ENCODE peak calls at places on chromosomes 3 and 15, in ten cellular contexts. One of them, this sample, is unnamed.

GRCh38 chr15:67178569-67179210 is 75.8 kb downstream of the AAGAB start:
- DNase-seq in activated T-helper 1 cell treated with anti-CD3 and anti-CD28 coated beads, Interleukin-2, amount 50 U/mL, for 16 hours: no peak
- DNase-seq in MCF 10A: peak; percentile 55
- DNase-seq in AG04450: peak; percentile 97
- DNase-seq in HEK293T: no peak
- DNase-seq in CD4-positive, alpha-beta T cell: no peak
- DNase-seq in NCI-H1092: no peak
- DNase-seq in NCI-H2171 treated with DMSO at 0.1 percent for 48 hours: no peak
- DNase-seq in nucleus accumbens: no peak
- DNase-seq in stimulated activated CD4-positive, alpha-beta T cell treated with anti-CD3 and anti-CD28 coated beads, Interleukin-1b, Interleukin-23, amount 100 ng/mL, for 24 hours: no peak
- DNase-seq in this sample: no peak

GRCh38 chr15:62099171-62099601 is 32.4 kb downstream of the C2CD4A start:
- DNase-seq in HEK293T: no peak
- DNase-seq in NCI-H2171 treated with DMSO at 0.1 percent for 48 hours: no peak
- DNase-seq in MCF 10A: peak; percentile 70
- DNase-seq in stimulated activated CD4-positive, alpha-beta T cell treated with anti-CD3 and anti-CD28 coated beads, Interleukin-1b, Interleukin-23, amount 100 ng/mL, for 24 hours: no peak
- DNase-seq in nucleus accumbens: no peak
- DNase-seq in AG04450: no peak
- DNase-seq in CD4-positive, alpha-beta T cell: no peak
- DNase-seq in NCI-H1092: no peak
- DNase-seq in activated T-helper 1 cell treated with anti-CD3 and anti-CD28 coated beads, Interleukin-2, amount 50 U/mL, for 16 hours: no peak
- DNase-seq in this sample: no peak

GRCh38 chr3:9078561-9079240 is 115.4 kb upstream of the RAD18 start:
- DNase-seq in NCI-H1092: no peak
- DNase-seq in activated T-helper 1 cell treated with anti-CD3 and anti-CD28 coated beads, Interleukin-2, amount 50 U/mL, for 16 hours: no peak
- DNase-seq in AG04450: no peak
- DNase-seq in CD4-positive, alpha-beta T cell: no peak
- DNase-seq in MCF 10A: no peak
- DNase-seq in HEK293T: peak; percentile 28
- DNase-seq in NCI-H2171 treated with DMSO at 0.1 percent for 48 hours: no peak
- DNase-seq in nucleus accumbens: no peak
- DNase-seq in stimulated activated CD4-positive, alpha-beta T cell treated with anti-CD3 and anti-CD28 coated beads, Interleukin-1b, Interleukin-23, amount 100 ng/mL, for 24 hours: no peak
- DNase-seq in this sample: no peak

GRCh38 chr15:42456539-42456938 is 34.4 kb downstream of the ZNF106 start:
- DNase-seq in HEK293T: no peak
- DNase-seq in NCI-H2171 treated with DMSO at 0.1 percent for 48 hours: no peak
- DNase-seq in AG04450: no peak
- DNase-seq in NCI-H1092: no peak
- DNase-seq in MCF 10A: no peak
- DNase-seq in activated T-helper 1 cell treated with anti-CD3 and anti-CD28 coated beads, Interleukin-2, amount 50 U/mL, for 16 hours: no peak
- DNase-seq in nucleus accumbens: no peak
- DNase-seq in CD4-positive, alpha-beta T cell: no peak
- DNase-seq in stimulated activated CD4-positive, alpha-beta T cell treated with anti-CD3 and anti-CD28 coated beads, Interleukin-1b, Interleukin-23, amount 100 ng/mL, for 24 hours: no peak
- DNase-seq in this sample: no peak

GRCh38 chr3:139261754-139262632 is 81.8 kb upstream of the MRPS22 start:
- DNase-seq in MCF 10A: no peak
- DNase-seq in stimulated activated CD4-positive, alpha-beta T cell treated with anti-CD3 and anti-CD28 coated beads, Interleukin-1b, Interleukin-23, amount 100 ng/mL, for 24 hours: no peak
- DNase-seq in AG04450: no peak
- DNase-seq in HEK293T: no peak
- DNase-seq in NCI-H1092: no peak
- DNase-seq in NCI-H2171 treated with DMSO at 0.1 percent for 48 hours: no peak
- DNase-seq in activated T-helper 1 cell treated with anti-CD3 and anti-CD28 coated beads, Interleukin-2, amount 50 U/mL, for 16 hours: no peak
- DNase-seq in nucleus accumbens: no peak
- DNase-seq in CD4-positive, alpha-beta T cell: no peak
- DNase-seq in this sample: no peak

GRCh38 chr3:129918461-129918860 is 24.9 kb upstream of the TMCC1 start:
- DNase-seq in activated T-helper 1 cell treated with anti-CD3 and anti-CD28 coated beads, Interleukin-2, amount 50 U/mL, for 16 hours: no peak
- DNase-seq in NCI-H1092: no peak
- DNase-seq in nucleus accumbens: no peak
- DNase-seq in MCF 10A: no peak
- DNase-seq in HEK293T: no peak
- DNase-seq in AG04450: no peak
- DNase-seq in NCI-H2171 treated with DMSO at 0.1 percent for 48 hours: no peak
- DNase-seq in CD4-positive, alpha-beta T cell: no peak
- DNase-seq in stimulated activated CD4-positive, alpha-beta T cell treated with anti-CD3 and anti-CD28 coated beads, Interleukin-1b, Interleukin-23, amount 100 ng/mL, for 24 hours: no peak
- DNase-seq in this sample: no peak

GRCh38 chr15:37764733-37765191 is 169.7 kb upstream of the TMCO5A start:
- DNase-seq in nucleus accumbens: no peak
- DNase-seq in NCI-H1092: peak; percentile 42
- DNase-seq in stimulated activated CD4-positive, alpha-beta T cell treated with anti-CD3 and anti-CD28 coated beads, Interleukin-1b, Interleukin-23, amount 100 ng/mL, for 24 hours: no peak
- DNase-seq in HEK293T: peak; percentile 22
- DNase-seq in NCI-H2171 treated with DMSO at 0.1 percent for 48 hours: peak; percentile 60
- DNase-seq in CD4-positive, alpha-beta T cell: no peak
- DNase-seq in activated T-helper 1 cell treated with anti-CD3 and anti-CD28 coated beads, Interleukin-2, amount 50 U/mL, for 16 hours: no peak
- DNase-seq in MCF 10A: peak; percentile 63
- DNase-seq in AG04450: peak; percentile 15
- DNase-seq in this sample: no peak

GRCh38 chr3:112688819-112689218 is 47.9 kb upstream of the CCDC80 start:
- DNase-seq in stimulated activated CD4-positive, alpha-beta T cell treated with anti-CD3 and anti-CD28 coated beads, Interleukin-1b, Interleukin-23, amount 100 ng/mL, for 24 hours: no peak
- DNase-seq in NCI-H1092: no peak
- DNase-seq in HEK293T: no peak
- DNase-seq in CD4-positive, alpha-beta T cell: no peak
- DNase-seq in NCI-H2171 treated with DMSO at 0.1 percent for 48 hours: no peak
- DNase-seq in AG04450: no peak
- DNase-seq in MCF 10A: peak; percentile 36
- DNase-seq in nucleus accumbens: no peak
- DNase-seq in activated T-helper 1 cell treated with anti-CD3 and anti-CD28 coated beads, Interleukin-2, amount 50 U/mL, for 16 hours: no peak
- DNase-seq in this sample: no peak

GRCh38 chr3:195700319-195700718 is 20.5 kb upstream of the MUC20 start:
- DNase-seq in NCI-H1092: no peak
- DNase-seq in MCF 10A: no peak
- DNase-seq in stimulated activated CD4-positive, alpha-beta T cell treated with anti-CD3 and anti-CD28 coated beads, Interleukin-1b, Interleukin-23, amount 100 ng/mL, for 24 hours: no peak
- DNase-seq in HEK293T: no peak
- DNase-seq in activated T-helper 1 cell treated with anti-CD3 and anti-CD28 coated beads, Interleukin-2, amount 50 U/mL, for 16 hours: no peak
- DNase-seq in NCI-H2171 treated with DMSO at 0.1 percent for 48 hours: no peak
- DNase-seq in nucleus accumbens: no peak
- DNase-seq in CD4-positive, alpha-beta T cell: no peak
- DNase-seq in AG04450: no peak
- DNase-seq in this sample: no peak

GRCh38 chr3:42544492-42545283 is 37.1 kb downstream of the SEC22C start:
- DNase-seq in nucleus accumbens: no peak
- DNase-seq in NCI-H2171 treated with DMSO at 0.1 percent for 48 hours: no peak
- DNase-seq in NCI-H1092: peak; percentile 82
- DNase-seq in AG04450: no peak
- DNase-seq in stimulated activated CD4-positive, alpha-beta T cell treated with anti-CD3 and anti-CD28 coated beads, Interleukin-1b, Interleukin-23, amount 100 ng/mL, for 24 hours: no peak
- DNase-seq in activated T-helper 1 cell treated with anti-CD3 and anti-CD28 coated beads, Interleukin-2, amount 50 U/mL, for 16 hours: no peak
- DNase-seq in MCF 10A: peak; percentile 7
- DNase-seq in HEK293T: no peak
- DNase-seq in CD4-positive, alpha-beta T cell: no peak
- DNase-seq in this sample: no peak

GRCh38 chr3:42118762-42119361 is 27.7 kb downstream of the TRAK1 start:
- DNase-seq in stimulated activated CD4-positive, alpha-beta T cell treated with anti-CD3 and anti-CD28 coated beads, Interleukin-1b, Interleukin-23, amount 100 ng/mL, for 24 hours: no peak
- DNase-seq in AG04450: no peak
- DNase-seq in nucleus accumbens: peak; percentile 32
- DNase-seq in MCF 10A: peak; percentile 72
- DNase-seq in CD4-positive, alpha-beta T cell: no peak
- DNase-seq in activated T-helper 1 cell treated with anti-CD3 and anti-CD28 coated beads, Interleukin-2, amount 50 U/mL, for 16 hours: no peak
- DNase-seq in HEK293T: peak; percentile 67
- DNase-seq in NCI-H2171 treated with DMSO at 0.1 percent for 48 hours: peak; percentile 6
- DNase-seq in NCI-H1092: no peak
- DNase-seq in this sample: peak; percentile 30

GRCh38 chr3:141835557-141836224 is 40.8 kb upstream of the ATP1B3 start:
- DNase-seq in NCI-H2171 treated with DMSO at 0.1 percent for 48 hours: no peak
- DNase-seq in CD4-positive, alpha-beta T cell: no peak
- DNase-seq in activated T-helper 1 cell treated with anti-CD3 and anti-CD28 coated beads, Interleukin-2, amount 50 U/mL, for 16 hours: no peak
- DNase-seq in AG04450: no peak
- DNase-seq in HEK293T: no peak
- DNase-seq in nucleus accumbens: no peak
- DNase-seq in NCI-H1092: no peak
- DNase-seq in stimulated activated CD4-positive, alpha-beta T cell treated with anti-CD3 and anti-CD28 coated beads, Interleukin-1b, Interleukin-23, amount 100 ng/mL, for 24 hours: no peak
- DNase-seq in MCF 10A: peak; percentile 39
- DNase-seq in this sample: no peak

GRCh38 chr3:138598534-138598933 is 4.5 kb upstream of the CEP70 start:
- DNase-seq in NCI-H2171 treated with DMSO at 0.1 percent for 48 hours: no peak
- DNase-seq in MCF 10A: no peak
- DNase-seq in HEK293T: no peak
- DNase-seq in stimulated activated CD4-positive, alpha-beta T cell treated with anti-CD3 and anti-CD28 coated beads, Interleukin-1b, Interleukin-23, amount 100 ng/mL, for 24 hours: no peak
- DNase-seq in AG04450: no peak
- DNase-seq in activated T-helper 1 cell treated with anti-CD3 and anti-CD28 coated beads, Interleukin-2, amount 50 U/mL, for 16 hours: no peak
- DNase-seq in NCI-H1092: no peak
- DNase-seq in CD4-positive, alpha-beta T cell: no peak
- DNase-seq in nucleus accumbens: no peak
- DNase-seq in this sample: no peak

This sample was measured in hypothalamus.